ENCODE peak calls at places on chromosomes 13 and 19, in six cellular contexts. D, R, F, L, N and P are unnamed samples.

GRCh38 chr13:42696191-42696590 is 85.2 kb upstream of the FAM216B start:
- DNase-seq in D (no peak), R (no peak), F (no peak), L (no peak), N (no peak), P (no peak)

GRCh38 chr13:114078501-114079451 is 53.6 kb downstream of the RASA3 start:
- DNase-seq in D (no peak), R (no peak), F (peak; percentile 7), L (no peak), N (no peak), P (no peak)

GRCh38 chr13:93017493-93018112 is 209.0 kb upstream of the GPC6 start:
- DNase-seq in D (no peak), R (no peak), F (no peak), L (no peak), N (no peak), P (no peak)

GRCh38 chr19:45305421-45305820 is 17.3 kb downstream of the CKM start:
- DNase-seq in D (no peak), R (no peak), F (no peak), L (no peak), N (no peak), P (no peak)

GRCh38 chr13:30108913-30109237 is 198.5 kb downstream of the KATNAL1 start:
- DNase-seq in D (no peak), R (no peak), F (no peak), L (no peak), N (no peak), P (no peak)

GRCh38 chr13:100689191-100689590 is 14.6 kb upstream of the TMTC4 start:
- DNase-seq in D (no peak), R (no peak), F (no peak), L (no peak), N (no peak), P (no peak)

GRCh38 chr19:17871878-17872250 is at the start of gene SLC5A5:
- DNase-seq in D (no peak), R (no peak), F (peak; percentile 45), L (peak; percentile 64), N (no peak), P (peak; percentile 74)

GRCh38 chr19:750640-751423 is at the start of gene MISP:
- DNase-seq in D (peak; percentile 84), R (no peak), F (no peak), L (no peak), N (no peak), P (no peak)

GRCh38 chr13:40589285-40590109 is 76.9 kb downstream of the FOXO1 start:
- DNase-seq in D (peak; percentile 11), R (peak; percentile 94), F (no peak), L (no peak), N (no peak), P (peak; percentile 84)

GRCh38 chr19:2755811-2756210 is 16.0 kb upstream of the SLC39A3 start:
- DNase-seq in D (no peak), R (no peak), F (no peak), L (no peak), N (no peak), P (no peak)

GRCh38 chr13:95924389-95924994 is 128.7 kb downstream of the UGGT2 start:
- DNase-seq in D (peak; percentile 61), R (peak; percentile 3), F (no peak), L (no peak), N (peak; percentile 16), P (peak; percentile 88)

GRCh38 chr19:8321760-8322637 is 703 bp downstream of the RPS28 start:
- DNase-seq in D (no peak), R (no peak), F (no peak), L (no peak), N (no peak), P (peak; percentile 53)

GRCh38 chr19:50486823-50487515 is 10.3 kb upstream of the GARIN5A start:
- DNase-seq in D (peak; percentile 92), R (peak; percentile 15), F (peak; percentile 93), L (peak; percentile 57), N (peak; percentile 80), P (peak; percentile 58)

GRCh38 chr13:90630716-90631115 is 716.8 kb upstream of the MIR17HG start:
- DNase-seq in D (no peak), R (no peak), F (no peak), L (no peak), N (no peak), P (no peak)

GRCh38 chr13:48410199-48410598 is 2.7 kb downstream of the LPAR6 start:
- DNase-seq in D (no peak), R (peak; percentile 61), F (no peak), L (no peak), N (no peak), P (no peak)

GRCh38 chr19:29323046-29323971 is 110.4 kb upstream of the UQCRFS1 start:
- DNase-seq in D (no peak), R (no peak), F (no peak), L (no peak), N (no peak), P (no peak)

GRCh38 chr13:35711909-35712308 is 235.4 kb upstream of the MAB21L1 start:
- DNase-seq in D (no peak), R (no peak), F (no peak), L (no peak), N (no peak), P (no peak)

GRCh38 chr13:39483326-39483725 is 119.7 kb downstream of the LHFPL6 start:
- DNase-seq in D (no peak), R (no peak), F (no peak), L (no peak), N (no peak), P (no peak)

DNA sequence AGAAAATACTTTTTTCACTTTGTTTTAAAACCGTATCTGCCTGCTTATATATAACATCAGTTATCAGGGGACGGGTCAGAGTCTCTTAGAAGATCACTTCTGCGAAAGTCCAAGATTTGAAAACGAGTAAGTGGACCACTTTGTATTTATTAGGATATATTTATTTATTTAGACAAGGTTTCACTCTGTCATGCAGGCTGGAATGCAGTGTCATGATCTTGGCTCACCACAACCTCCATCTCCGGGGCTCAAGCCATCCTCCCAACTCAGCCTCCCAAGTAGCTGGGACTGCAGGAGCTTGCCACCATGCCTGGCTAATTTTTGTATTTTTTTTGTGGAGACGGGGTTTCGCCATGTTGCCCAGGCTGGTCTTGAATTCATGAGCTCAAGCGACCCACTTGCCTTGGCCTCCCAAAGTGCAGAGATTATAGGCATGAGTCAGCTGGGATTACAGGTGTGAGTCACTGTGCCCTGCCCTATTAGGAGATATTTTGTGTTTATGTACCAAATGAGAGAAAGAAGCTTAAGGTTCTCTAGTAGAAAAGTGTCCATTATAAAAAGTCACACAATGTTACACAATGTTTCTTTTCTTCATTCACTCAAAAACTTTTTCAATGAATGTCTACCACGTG is 39.5 kb downstream of the RASL11A start:
- DNase-seq in D (peak; percentile 34), R (no peak), F (no peak), L (no peak), N (peak; percentile 56), P (no peak)
- TF ChIP-seq MAX in D (no peak), R (no peak), F (no peak), L (no peak), N (peak; percentile 20), P (no peak)

DNA sequence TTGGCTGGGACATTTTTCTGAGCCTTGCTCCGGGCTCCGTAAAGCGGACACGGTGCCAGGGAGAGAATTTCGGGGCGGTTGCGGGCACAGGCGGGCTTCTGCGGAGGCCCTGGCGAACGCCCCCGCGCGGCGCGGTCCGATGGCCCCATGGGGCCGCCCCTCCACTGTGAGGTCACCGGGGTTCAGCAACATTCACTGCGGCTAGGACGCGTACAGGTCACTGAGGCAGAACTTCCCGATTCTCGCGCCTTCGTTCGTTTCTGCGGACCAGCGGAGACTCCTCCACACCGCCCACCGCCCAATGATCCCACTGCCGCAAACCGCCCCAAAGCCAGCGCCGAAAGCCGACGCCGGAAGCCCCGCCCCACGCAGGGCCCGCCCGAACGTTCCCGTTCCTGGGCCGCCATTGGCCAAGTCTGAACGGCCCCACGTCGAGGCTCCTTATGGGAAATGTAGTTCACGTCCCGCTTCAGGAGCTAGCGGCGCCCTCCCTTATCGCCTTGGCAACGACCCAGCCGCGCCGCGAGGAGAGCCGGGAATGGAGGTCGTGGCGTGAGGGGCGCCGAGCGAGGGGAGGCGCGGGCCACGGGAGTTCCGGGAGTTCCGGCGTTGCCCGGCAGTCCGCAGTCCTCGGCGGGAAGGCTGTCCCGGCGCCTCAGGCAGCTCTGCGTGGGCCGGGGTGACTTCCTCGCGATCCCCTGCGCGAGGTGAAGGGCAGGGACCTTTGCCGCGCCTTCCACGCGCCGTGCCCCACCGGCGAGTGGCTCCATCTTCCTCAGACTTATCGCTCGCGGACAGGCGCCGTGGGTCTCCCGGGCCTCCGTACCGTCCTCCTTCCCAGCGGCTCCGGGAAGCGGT is at the start of gene ZNF584:
- DNase-seq in D (peak; percentile 96), R (peak; percentile 94), F (peak; percentile 98), L (peak; percentile 97), N (peak; percentile 85), P (peak; percentile 98)
- TF ChIP-seq MAX in D (peak; percentile 15), R (peak; percentile 46), F (peak; percentile 67), L (no peak), N (peak; percentile 65), P (peak; percentile 38)

GRCh38 chr13:36814465-36814864 is 4.6 kb upstream of the RFXAP start:
- DNase-seq in D (no peak), R (peak; percentile 30), F (no peak), L (no peak), N (no peak), P (no peak)
- TF ChIP-seq MAX in D (no peak), R (no peak), F (no peak), L (no peak), N (no peak), P (no peak)

DNA sequence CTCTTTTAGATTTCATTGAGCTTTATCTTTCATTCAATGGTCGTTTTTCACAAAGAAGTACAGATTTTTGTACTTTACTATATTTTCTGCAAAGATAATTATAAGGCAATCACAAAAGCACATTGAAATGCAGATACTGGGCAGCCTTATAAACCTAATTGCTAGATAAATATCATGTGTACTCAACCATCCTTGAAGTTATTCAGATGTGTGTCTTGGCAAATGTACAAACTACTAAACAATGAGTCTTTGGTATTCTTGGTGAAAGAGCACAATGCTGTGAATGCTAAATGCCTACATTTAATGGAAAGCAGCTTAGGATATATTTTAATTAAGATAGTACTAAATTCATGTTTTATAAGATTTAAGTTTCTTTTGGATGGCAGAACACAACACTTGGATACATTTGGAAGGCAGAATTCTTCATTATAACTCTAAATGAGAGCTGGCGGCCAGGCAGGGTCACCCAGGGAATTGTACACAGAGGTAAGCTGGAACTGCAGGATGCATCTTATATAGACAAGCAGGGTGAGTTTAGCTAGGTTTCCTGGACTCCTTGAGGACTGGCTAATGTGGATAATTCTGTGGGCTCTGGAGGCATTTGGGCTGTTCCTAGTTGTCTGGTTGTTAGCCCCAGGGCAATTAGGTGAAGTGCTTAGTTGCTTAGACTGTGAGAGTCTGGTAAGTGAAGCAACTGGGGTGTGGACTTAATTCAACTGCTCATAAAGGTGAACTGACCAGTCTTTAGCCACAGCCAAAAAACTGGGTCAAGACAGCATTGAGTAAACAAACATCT is 286.6 kb downstream of the PCDH20 start:
- DNase-seq in D (no peak), R (no peak), F (no peak), L (no peak), N (no peak), P (no peak)
- TF ChIP-seq MAX in D (no peak), R (no peak), F (no peak), L (no peak), N (no peak), P (no peak)